ENCODE peak calls at places on chromosomes 5 and 9, in five cellular contexts. L is fibroblast of mammary gland, X is foreskin fibroblast, J is glutamatergic neuron, A is mesothelial cell of epicardium. P is an unnamed sample.

GRCh38 chr5:204966-205670 is 12.8 kb downstream of the CCDC127 start:
- DNase-seq in L (no peak), X (no peak), J (no peak), A (no peak), P (no peak)

GRCh38 chr5:141681695-141682641 is at the start of gene ARAP3:
- DNase-seq in L (peak), X (peak), J (peak), A (peak), P (peak)

GRCh38 chr5:116579139-116579538 is 4.5 kb upstream of the SEMA6A start:
- DNase-seq in L (no peak), X (no peak), J (no peak), A (no peak), P (no peak)

GRCh38 chr9:2494571-2494970 is 127.0 kb upstream of the VLDLR start:
- DNase-seq in L (peak), X (peak), J (no peak), A (no peak), P (no peak)

GRCh38 chr9:135251996-135252760 is 164.7 kb downstream of the OLFM1 start:
- DNase-seq in L (no peak), X (no peak), J (peak), A (no peak), P (no peak)

GRCh38 chr9:104772707-104773106 is 8.8 kb downstream of the NIPSNAP3B start:
- DNase-seq in L (peak), X (no peak), J (no peak), A (no peak), P (no peak)

GRCh38 chr5:40656766-40657165 is 22.9 kb upstream of the PTGER4 start:
- DNase-seq in L (no peak), X (no peak), J (no peak), A (no peak), P (no peak)

GRCh38 chr5:40834391-40834848 is 602 bp downstream of the RPL37 start:
- DNase-seq in L (peak), X (no peak), J (no peak), A (no peak), P (no peak)

GRCh38 chr5:164422400-164422799 is 917.0 kb downstream of the MAT2B start:
- DNase-seq in L (peak), X (no peak), J (peak), A (no peak), P (peak)

GRCh38 chr9:92638621-92639101 is 31.3 kb downstream of the IPPK start:
- DNase-seq in L (peak), X (no peak), J (no peak), A (no peak), P (no peak)

GRCh38 chr9:7342721-7343120 is 456.9 kb downstream of the DMAC1 start:
- DNase-seq in L (no peak), X (no peak), J (no peak), A (no peak), P (no peak)

GRCh38 chr5:9160747-9161146 is 385.1 kb downstream of the SEMA5A start:
- DNase-seq in L (no peak), X (no peak), J (no peak), A (no peak), P (no peak)

GRCh38 chr5:85703296-85703695 is 914.4 kb upstream of the COX7C start:
- DNase-seq in L (no peak), X (no peak), J (no peak), A (no peak), P (no peak)

GRCh38 chr5:90166816-90167215 is 242.7 kb downstream of the CETN3 start:
- DNase-seq in L (no peak), X (no peak), J (no peak), A (no peak), P (no peak)

GRCh38 chr5:79850941-79851693 is 139.9 kb downstream of the MTX3 start:
- DNase-seq in L (no peak), X (no peak), J (no peak), A (no peak), P (no peak)

GRCh38 chr9:5040730-5041389 is 55.8 kb downstream of the JAK2 start:
- DNase-seq in L (no peak), X (no peak), J (no peak), A (no peak), P (no peak)

GRCh38 chr5:43037929-43038510 is 2.1 kb downstream of the ANXA2R start:
- DNase-seq in L (peak), X (no peak), J (no peak), A (no peak), P (no peak)

GRCh38 chr9:78707481-78707977 is 410.6 kb downstream of the PSAT1 start:
- DNase-seq in L (no peak), X (peak), J (no peak), A (no peak), P (no peak)

GRCh38 chr5:100697970-100698369 is 162.8 kb downstream of the FAM174A start:
- DNase-seq in L (no peak), X (no peak), J (no peak), A (no peak), P (no peak)
- TF ChIP-seq CTCF in L (peak), X (no peak), J (peak), A (peak), P (peak)

DNA sequence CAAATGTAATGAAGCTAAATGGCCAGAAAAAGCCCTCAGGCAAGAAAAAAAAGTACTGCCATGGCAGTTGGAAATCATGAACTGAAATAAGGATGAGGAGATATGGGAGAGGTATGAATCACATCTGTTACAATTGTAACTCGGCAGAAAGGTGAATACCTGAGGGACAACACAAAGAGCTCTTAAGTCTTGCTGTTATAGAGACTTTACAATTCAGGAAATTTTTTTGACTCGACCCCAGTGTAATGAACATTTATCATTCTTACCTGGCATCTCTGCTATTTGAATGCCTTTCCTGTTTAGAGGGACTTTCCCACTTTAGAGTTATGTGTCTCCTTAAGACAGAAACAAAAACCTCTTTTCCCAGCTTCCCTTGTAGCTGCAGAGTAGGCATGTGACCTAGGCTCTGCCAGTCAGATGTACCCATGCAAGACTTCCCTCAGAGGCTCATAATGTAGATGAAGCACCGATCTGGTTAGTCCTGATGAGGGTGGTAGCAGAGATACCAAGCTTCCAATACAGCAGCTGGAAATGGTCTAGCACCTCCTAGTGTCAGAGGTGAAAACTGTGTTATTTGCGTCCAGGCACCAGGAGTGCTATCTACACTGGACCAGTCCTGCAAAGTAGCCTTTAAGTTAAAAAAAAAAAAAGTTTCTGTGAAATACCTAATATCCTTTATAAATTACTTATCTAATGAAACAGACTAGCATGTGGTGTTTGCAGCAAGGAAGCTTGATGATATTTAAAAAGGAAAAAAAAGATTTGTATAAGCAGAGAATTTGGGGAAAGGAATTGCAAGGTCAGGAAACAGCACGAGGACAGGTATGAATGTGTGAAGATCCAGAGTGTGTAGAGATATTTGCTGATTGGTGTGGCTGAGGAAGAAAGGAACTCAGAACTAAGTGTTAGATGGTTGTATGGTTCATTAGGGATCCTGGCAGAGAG is 146.9 kb upstream of the SLC1A3 start:
- DNase-seq in L (peak), X (no peak), J (no peak), A (no peak), P (no peak)
- TF ChIP-seq CTCF in L (peak), X (no peak), J (peak), A (no peak), P (peak)

GRCh38 chr5:170882345-170882744 is 20.5 kb downstream of the RANBP17 start:
- DNase-seq in L (no peak), X (no peak), J (no peak), A (no peak), P (no peak)
- TF ChIP-seq CTCF in L (no peak), X (no peak), J (no peak), A (no peak), P (no peak)

GRCh38 chr5:34656001-34656699 is at the start of gene RAI14:
- DNase-seq in L (peak), X (peak), J (peak), A (peak), P (peak)
- TF ChIP-seq CTCF in L (no peak), X (no peak), J (no peak), A (no peak), P (no peak)

DNA sequence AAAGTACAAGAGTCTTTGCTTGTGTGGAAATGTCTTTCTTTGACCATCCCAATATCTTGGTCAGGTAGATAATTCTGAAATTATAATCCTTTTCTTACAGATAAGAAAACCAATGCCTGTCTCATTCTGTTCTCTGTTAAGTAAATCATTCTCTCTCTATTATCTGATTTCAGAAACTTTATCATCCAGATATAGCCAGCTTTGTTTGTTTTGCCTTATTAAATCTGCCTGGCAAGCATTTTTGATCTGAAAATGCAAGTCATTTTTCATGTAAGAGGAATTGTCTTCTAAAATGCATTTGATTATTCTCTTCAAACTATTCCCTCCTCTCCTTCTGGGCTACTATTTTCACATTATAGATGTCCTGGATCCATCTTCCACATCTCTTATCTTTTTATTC is 625.5 kb downstream of the CCDC171 start:
- DNase-seq in L (no peak), X (no peak), J (no peak), A (no peak), P (no peak)
- TF ChIP-seq CTCF in L (no peak), X (no peak), J (no peak), A (no peak), P (no peak)

DNA sequence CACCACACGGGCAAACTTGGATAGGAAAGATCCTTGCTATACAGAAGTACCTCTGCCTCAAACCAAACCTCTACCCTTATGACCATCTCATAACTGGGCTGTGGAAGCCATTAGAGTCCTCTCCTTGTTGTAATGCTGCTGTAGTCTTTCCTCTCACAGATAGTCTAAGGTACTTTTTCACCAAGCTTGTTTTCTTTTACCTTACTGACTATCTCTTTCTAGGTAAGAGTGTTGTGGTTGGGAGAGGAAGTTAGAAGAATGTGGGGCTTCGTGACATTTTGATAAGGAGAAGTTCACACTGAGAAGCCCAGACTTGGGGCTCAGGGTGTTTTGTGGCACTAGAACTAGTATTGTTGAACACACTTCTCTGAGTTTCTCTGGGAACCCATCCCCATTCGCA is 8.9 kb downstream of the CFAP95 start:
- DNase-seq in L (no peak), X (no peak), J (no peak), A (no peak), P (no peak)
- TF ChIP-seq CTCF in L (no peak), X (no peak), J (no peak), A (no peak), P (no peak)

GRCh38 chr5:112174959-112175594 is 244.0 kb downstream of the EPB41L4A start:
- DNase-seq in L (peak), X (no peak), J (peak), A (no peak), P (peak)
- TF ChIP-seq CTCF in L (peak), X (peak), J (peak), A (peak), P (peak)

P was measured in endothelial cell.